ENCODE peak calls at places on chromosomes 3 and 15, in six cellular contexts. V, X, H, T, D and Q are unnamed samples.

GRCh38 chr3:154642066-154642619 is 212.2 kb upstream of the GPR149 start:
- DNase-seq in D (no peak), V (no peak), X (no peak), H (no peak), T (no peak), Q (no peak)

GRCh38 chr3:61438253-61439115 is 122.9 kb upstream of the PTPRG start:
- DNase-seq in T (no peak), X (no peak), D (no peak), H (no peak), V (no peak), Q (no peak)

GRCh38 chr3:67884345-67884744 is 229.9 kb upstream of the SUCLG2 start:
- DNase-seq in H (no peak), X (no peak), V (no peak), T (no peak), D (no peak), Q (no peak)

GRCh38 chr3:45507820-45508317 is 86.7 kb upstream of the LIMD1 start:
- DNase-seq in H (peak; percentile 27), T (peak; percentile 41), X (no peak), D (no peak), V (peak; percentile 80), Q (peak; percentile 67)

GRCh38 chr3:52080830-52081719 is 24.7 kb upstream of the DUSP7 start:
- DNase-seq in D (no peak), H (no peak), T (no peak), X (no peak), V (no peak), Q (no peak)

GRCh38 chr3:4351164-4351855 is 48.1 kb downstream of the SETMAR start:
- DNase-seq in H (no peak), X (no peak), T (no peak), D (no peak), V (peak; percentile 67), Q (peak; percentile 76)

GRCh38 chr15:27438403-27439375 is 467.7 kb downstream of the GABRG3 start:
- DNase-seq in V (peak; percentile 15), X (peak; percentile 78), T (no peak), D (no peak), H (no peak), Q (peak; percentile 52)

GRCh38 chr3:64138656-64139375 is 86.5 kb downstream of the PRICKLE2 start:
- DNase-seq in X (no peak), D (no peak), V (no peak), H (no peak), T (no peak), Q (no peak)

GRCh38 chr15:73955851-73956250 is 29.6 kb downstream of the LOXL1 start:
- DNase-seq in D (no peak), T (no peak), H (no peak), V (no peak), X (no peak), Q (no peak)

GRCh38 chr15:29785068-29785467 is 37.2 kb downstream of the TJP1 start:
- DNase-seq in H (no peak), T (no peak), X (no peak), D (no peak), V (no peak), Q (no peak)

GRCh38 chr3:108488631-108489030 is 21.8 kb downstream of the MYH15 start:
- DNase-seq in X (no peak), H (no peak), D (no peak), V (peak; percentile 71), T (no peak), Q (peak; percentile 87)

GRCh38 chr3:149373235-149374125 is 4.0 kb downstream of the TM4SF1 start:
- DNase-seq in D (no peak), H (peak; percentile 73), V (peak; percentile 80), X (no peak), T (no peak), Q (peak; percentile 92)

GRCh38 chr15:77416954-77417353 is 3.0 kb downstream of the PEAK1 start:
- DNase-seq in D (no peak), T (no peak), H (no peak), V (no peak), X (no peak), Q (no peak)

GRCh38 chr3:98326494-98326893 is 27.2 kb upstream of the OR5K4 start:
- DNase-seq in D (no peak), H (no peak), T (no peak), V (no peak), X (no peak), Q (no peak)

GRCh38 chr3:62370112-62371031 is 3.0 kb downstream of the FEZF2 start:
- DNase-seq in D (no peak), X (no peak), V (no peak), T (no peak), H (no peak), Q (no peak)

GRCh38 chr3:159766563-159767185 is 222.0 kb upstream of the IL12A start:
- DNase-seq in D (no peak), H (peak; percentile 69), T (peak; percentile 24), X (no peak), V (peak; percentile 57), Q (peak; percentile 61)

GRCh38 chr3:99902091-99902490 is 84.4 kb downstream of the CMSS1 start:
- DNase-seq in D (no peak), H (no peak), X (no peak), V (no peak), T (no peak), Q (peak; percentile 39)

GRCh38 chr3:184466413-184466960 is 86.6 kb downstream of the CHRD start:
- DNase-seq in X (no peak), V (peak; percentile 49), T (peak; percentile 55), H (no peak), D (peak; percentile 21), Q (peak; percentile 54)

GRCh38 chr15:52651868-52652267 is 27.3 kb downstream of the ATOSA start:
- DNase-seq in D (peak; percentile 65), V (peak; percentile 95), T (peak; percentile 79), H (peak; percentile 94), X (peak; percentile 71), Q (peak; percentile 96)

GRCh38 chr3:30779686-30780287 is 114.7 kb downstream of the GADL1 start:
- DNase-seq in X (no peak), D (no peak), V (peak; percentile 50), T (no peak), H (peak; percentile 38), Q (peak; percentile 61)

GRCh38 chr3:61686228-61686648 is 124.9 kb downstream of the PTPRG start:
- DNase-seq in X (no peak), D (no peak), H (no peak), V (no peak), T (no peak), Q (no peak)

GRCh38 chr3:160945346-160945745 is 159.8 kb downstream of the B3GALNT1 start:
- DNase-seq in V (no peak), H (no peak), D (no peak), T (no peak), X (no peak), Q (no peak)

GRCh38 chr3:55678521-55679216 is 191.6 kb upstream of the WNT5A start:
- DNase-seq in H (no peak), D (no peak), V (no peak), T (no peak), X (no peak), Q (no peak)

GRCh38 chr3:30544811-30545210 is 61.6 kb upstream of the TGFBR2 start:
- DNase-seq in H (peak; percentile 66), D (no peak), V (peak; percentile 90), X (no peak), T (no peak), Q (peak; percentile 94)

GRCh38 chr15:50017522-50017921 is 101.5 kb downstream of the ATP8B4 start:
- DNase-seq in H (no peak), X (no peak), T (no peak), D (no peak), V (peak; percentile 71), Q (peak; percentile 51)

GRCh38 chr15:24971772-24972171 is 17.0 kb downstream of the SNRPN start:
- DNase-seq in V (no peak), X (no peak), H (no peak), D (no peak), T (no peak), Q (no peak)

GRCh38 chr3:121999931-122000330 is 22.1 kb downstream of the ILDR1 start:
- DNase-seq in H (no peak), V (no peak), T (no peak), X (no peak), D (no peak), Q (no peak)

GRCh38 chr3:117754058-117754457 is 1044.5 kb downstream of the TUSC7 start:
- DNase-seq in H (no peak), X (no peak), T (no peak), V (no peak), D (no peak), Q (no peak)
- H3K4me3 ChIP-seq in H (no peak overlapping the region), X (no peak overlapping the region), T (no peak overlapping the region), V (no peak overlapping the region), D (no peak overlapping the region), Q (no peak overlapping the region)

GRCh38 chr3:12601072-12601471 is 44.2 kb downstream of the MKRN2 start:
- DNase-seq in H (peak; percentile 39), X (no peak), V (peak; percentile 31), T (no peak), D (no peak), Q (peak; percentile 21)
- TF ChIP-seq CTCF in H (no peak), X (no peak), V (peak; percentile 5), T (peak; percentile 42), D (no peak), Q (peak; percentile 11)

DNA sequence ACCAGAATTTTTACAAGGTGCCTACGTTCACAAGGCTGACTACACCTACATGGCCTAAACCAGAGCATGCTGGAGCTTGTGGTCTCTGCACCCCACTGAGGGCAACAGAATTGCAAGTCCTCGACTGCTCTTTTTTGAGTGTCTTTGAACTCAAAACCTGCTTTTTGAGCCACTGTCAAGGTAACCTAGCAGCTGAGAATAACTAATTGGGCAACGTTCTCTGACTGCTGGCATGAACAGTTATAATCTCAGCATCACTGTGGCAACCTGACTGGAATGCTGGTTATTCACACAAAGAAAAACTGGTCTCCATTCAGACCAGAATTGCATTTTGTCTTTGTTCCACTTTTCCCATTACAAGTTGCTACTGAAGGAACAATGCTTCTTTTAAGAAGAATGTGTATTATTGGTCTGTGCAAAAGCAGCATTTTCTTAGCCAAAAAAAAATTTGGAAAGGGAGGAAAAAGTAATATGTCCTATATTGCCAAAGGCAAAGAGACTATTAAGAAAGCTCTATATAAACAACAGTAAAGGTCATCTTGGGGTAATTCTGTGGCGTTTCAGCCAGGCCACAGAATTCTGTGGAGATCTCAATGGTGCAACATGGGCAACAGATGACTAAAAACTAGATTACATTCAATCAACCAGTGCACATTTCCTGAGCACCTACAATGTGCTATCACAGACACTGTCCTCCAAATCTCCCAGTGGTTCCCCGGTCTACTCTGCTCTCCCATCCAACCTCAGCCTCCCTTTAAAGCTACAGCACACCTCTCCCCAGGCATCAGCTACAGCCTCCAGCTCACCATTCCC is 76.8 kb downstream of the TNIK start:
- DNase-seq in D (no peak), V (peak; percentile 76), T (no peak), H (no peak), X (no peak), Q (peak; percentile 79)
- H3K4me3 ChIP-seq in D (no peak overlapping the region), V (no peak overlapping the region), T (no peak overlapping the region), H (no peak overlapping the region), X (no peak overlapping the region), Q (no peak overlapping the region)

DNA sequence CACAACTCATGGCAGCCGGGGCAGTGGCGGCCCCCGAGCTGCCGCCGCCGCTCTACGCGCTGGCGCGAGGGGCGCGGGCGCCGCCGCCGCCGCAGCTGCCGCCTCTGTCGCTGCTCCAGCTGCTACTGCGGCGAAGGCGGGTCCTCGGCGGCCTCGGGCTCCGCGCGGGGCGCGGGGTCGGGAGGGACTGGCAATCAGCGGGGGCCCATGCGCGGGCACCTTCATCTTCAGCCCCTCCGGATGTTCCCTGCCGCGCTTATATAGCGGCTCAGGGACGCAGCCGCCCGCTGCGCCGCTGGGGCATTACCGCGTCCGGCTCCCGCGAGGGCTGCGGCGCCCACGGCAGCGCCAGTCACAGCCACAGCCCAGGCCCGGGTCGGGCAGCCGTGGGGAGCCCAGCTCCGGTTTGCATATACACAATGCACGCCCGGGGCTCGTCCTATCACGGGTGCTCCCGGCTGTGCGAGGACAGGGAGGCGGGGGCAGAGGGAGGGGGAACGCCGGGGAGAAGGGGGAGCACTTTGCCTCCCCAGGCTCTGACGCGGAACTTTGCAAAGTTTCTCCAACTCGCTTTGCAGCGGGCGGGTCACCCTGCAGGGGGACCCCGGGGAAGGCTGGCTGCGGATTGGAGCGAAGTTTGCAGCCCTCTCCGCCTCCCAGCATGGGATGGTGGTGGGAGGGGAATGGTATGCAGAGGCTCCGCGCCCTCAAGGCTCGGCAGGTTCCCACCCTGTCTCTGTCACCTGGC is at the start of gene VGLL3:
- DNase-seq in X (no peak), H (peak; percentile 86), D (peak; percentile 49), V (peak; percentile 93), T (peak; percentile 33), Q (peak; percentile 88)
- TF ChIP-seq CTCF in X (no peak), H (no peak), D (no peak), V (peak; percentile 31), T (no peak), Q (peak; percentile 32)